ENCODE peak calls at places on chromosomes 4 and X, in nine cellular contexts. One of them, this sample, is unnamed.

GRCh38 chr4:75542824-75543223 is 13.0 kb upstream of the ODAPH start:
- DNase-seq in bronchial epithelial cell: peak
- DNase-seq in A549: no peak
- DNase-seq in pancreas: no peak
- DNase-seq in WERI-Rb-1: no peak
- DNase-seq in fibroblast of the aortic adventitia: peak
- DNase-seq in body of pancreas: no peak
- DNase-seq in endodermal cell: no peak
- DNase-seq in PC-3: peak
- DNase-seq in this sample: no peak

GRCh38 chr4:134691915-134692314 is 490.3 kb upstream of the PABPC4L start:
- DNase-seq in PC-3: peak
- DNase-seq in WERI-Rb-1: no peak
- DNase-seq in bronchial epithelial cell: no peak
- DNase-seq in A549: no peak
- DNase-seq in body of pancreas: no peak
- DNase-seq in endodermal cell: no peak
- DNase-seq in pancreas: no peak
- DNase-seq in fibroblast of the aortic adventitia: no peak
- DNase-seq in this sample: no peak

GRCh38 chr4:183602444-183603102 is 56.4 kb downstream of the RWDD4 start:
- DNase-seq in A549: no peak
- DNase-seq in WERI-Rb-1: no peak
- DNase-seq in bronchial epithelial cell: peak
- DNase-seq in fibroblast of the aortic adventitia: peak
- DNase-seq in PC-3: no peak
- DNase-seq in pancreas: no peak
- DNase-seq in endodermal cell: peak
- DNase-seq in body of pancreas: no peak
- DNase-seq in this sample: no peak

GRCh38 chr4:101921370-101921769 is 130.8 kb downstream of the BANK1 start:
- DNase-seq in PC-3: no peak
- DNase-seq in fibroblast of the aortic adventitia: no peak
- DNase-seq in bronchial epithelial cell: no peak
- DNase-seq in endodermal cell: no peak
- DNase-seq in pancreas: no peak
- DNase-seq in WERI-Rb-1: no peak
- DNase-seq in body of pancreas: no peak
- DNase-seq in A549: no peak
- DNase-seq in this sample: no peak

GRCh38 chr4:39044947-39045734 is 12.9 kb upstream of the TMEM156 start:
- DNase-seq in endodermal cell: peak
- DNase-seq in fibroblast of the aortic adventitia: peak
- DNase-seq in A549: no peak
- DNase-seq in bronchial epithelial cell: no peak
- DNase-seq in body of pancreas: peak
- DNase-seq in WERI-Rb-1: peak
- DNase-seq in PC-3: no peak
- DNase-seq in pancreas: peak
- DNase-seq in this sample: no peak

GRCh38 chr4:2083116-2083825 is 24.1 kb downstream of the NAT8L start:
- DNase-seq in PC-3: no peak
- DNase-seq in A549: no peak
- DNase-seq in endodermal cell: peak
- DNase-seq in body of pancreas: no peak
- DNase-seq in fibroblast of the aortic adventitia: no peak
- DNase-seq in bronchial epithelial cell: no peak
- DNase-seq in pancreas: peak
- DNase-seq in WERI-Rb-1: peak
- DNase-seq in this sample: no peak

GRCh38 chr4:176949022-176949421 is 156.3 kb upstream of the VEGFC start:
- DNase-seq in PC-3: no peak
- DNase-seq in WERI-Rb-1: no peak
- DNase-seq in A549: no peak
- DNase-seq in fibroblast of the aortic adventitia: peak
- DNase-seq in endodermal cell: no peak
- DNase-seq in body of pancreas: peak
- DNase-seq in pancreas: no peak
- DNase-seq in bronchial epithelial cell: no peak
- DNase-seq in this sample: no peak

GRCh38 chrX:146906166-146906565 is 91.6 kb upstream of the CXorf51A start:
- DNase-seq in PC-3: no peak
- DNase-seq in endodermal cell: no peak
- DNase-seq in pancreas: no peak
- DNase-seq in bronchial epithelial cell: no peak
- DNase-seq in fibroblast of the aortic adventitia: no peak
- DNase-seq in A549: no peak
- DNase-seq in body of pancreas: no peak
- DNase-seq in WERI-Rb-1: no peak
- DNase-seq in this sample: no peak

GRCh38 chrX:23504895-23505294 is 162.4 kb upstream of the PRDX4 start:
- DNase-seq in PC-3: no peak
- DNase-seq in WERI-Rb-1: no peak
- DNase-seq in bronchial epithelial cell: no peak
- DNase-seq in endodermal cell: no peak
- DNase-seq in pancreas: no peak
- DNase-seq in A549: no peak
- DNase-seq in body of pancreas: no peak
- DNase-seq in fibroblast of the aortic adventitia: no peak
- DNase-seq in this sample: no peak

GRCh38 chrX:2635366-2635765 is 55.7 kb upstream of the CD99 start:
- DNase-seq in body of pancreas: no peak
- DNase-seq in PC-3: no peak
- DNase-seq in pancreas: no peak
- DNase-seq in WERI-Rb-1: no peak
- DNase-seq in A549: no peak
- DNase-seq in bronchial epithelial cell: no peak
- DNase-seq in fibroblast of the aortic adventitia: peak
- DNase-seq in endodermal cell: no peak
- DNase-seq in this sample: no peak

GRCh38 chrX:18146954-18147353 is 73.7 kb downstream of the BEND2 start:
- DNase-seq in pancreas: no peak
- DNase-seq in A549: no peak
- DNase-seq in body of pancreas: no peak
- DNase-seq in WERI-Rb-1: no peak
- DNase-seq in fibroblast of the aortic adventitia: peak
- DNase-seq in endodermal cell: peak
- DNase-seq in PC-3: peak
- DNase-seq in bronchial epithelial cell: peak
- DNase-seq in this sample: peak

GRCh38 chrX:22395372-22395771 is 122.7 kb downstream of the CBLL2 start:
- DNase-seq in endodermal cell: no peak
- DNase-seq in pancreas: no peak
- DNase-seq in bronchial epithelial cell: peak
- DNase-seq in PC-3: peak
- DNase-seq in fibroblast of the aortic adventitia: no peak
- DNase-seq in A549: no peak
- DNase-seq in body of pancreas: no peak
- DNase-seq in WERI-Rb-1: no peak
- DNase-seq in this sample: no peak

GRCh38 chrX:18377802-18378201 is 23.3 kb upstream of the SCML2 start:
- DNase-seq in A549: no peak
- DNase-seq in bronchial epithelial cell: peak
- DNase-seq in PC-3: peak
- DNase-seq in body of pancreas: peak
- DNase-seq in endodermal cell: peak
- DNase-seq in WERI-Rb-1: peak
- DNase-seq in pancreas: no peak
- DNase-seq in fibroblast of the aortic adventitia: peak
- DNase-seq in this sample: peak

GRCh38 chr4:47482326-47482725 is 2.7 kb upstream of the ATP10D start:
- DNase-seq in endodermal cell: no peak
- DNase-seq in WERI-Rb-1: no peak
- DNase-seq in bronchial epithelial cell: peak
- DNase-seq in fibroblast of the aortic adventitia: peak
- DNase-seq in pancreas: no peak
- DNase-seq in body of pancreas: no peak
- DNase-seq in A549: no peak
- DNase-seq in PC-3: peak
- DNase-seq in this sample: no peak

GRCh38 chr4:153750197-153750817 is 9.5 kb downstream of the RNF175 start:
- DNase-seq in WERI-Rb-1: peak
- DNase-seq in bronchial epithelial cell: peak
- DNase-seq in A549: peak
- DNase-seq in endodermal cell: peak
- DNase-seq in fibroblast of the aortic adventitia: peak
- DNase-seq in body of pancreas: peak
- DNase-seq in pancreas: peak
- DNase-seq in PC-3: peak
- DNase-seq in this sample: peak

GRCh38 chrX:69424161-69424560 is 80.0 kb upstream of the NALF2 start:
- DNase-seq in endodermal cell: peak
- DNase-seq in pancreas: no peak
- DNase-seq in body of pancreas: no peak
- DNase-seq in A549: no peak
- DNase-seq in fibroblast of the aortic adventitia: peak
- DNase-seq in PC-3: peak
- DNase-seq in bronchial epithelial cell: peak
- DNase-seq in WERI-Rb-1: peak
- DNase-seq in this sample: no peak

GRCh38 chr4:23305026-23305425 is 584.8 kb downstream of the PPARGC1A start:
- DNase-seq in PC-3: peak
- DNase-seq in pancreas: no peak
- DNase-seq in A549: no peak
- DNase-seq in body of pancreas: no peak
- DNase-seq in endodermal cell: no peak
- DNase-seq in WERI-Rb-1: no peak
- DNase-seq in bronchial epithelial cell: peak
- DNase-seq in fibroblast of the aortic adventitia: no peak
- DNase-seq in this sample: no peak

GRCh38 chr4:153432971-153433752 is 33.0 kb upstream of the TMEM131L start:
- DNase-seq in body of pancreas: peak
- DNase-seq in PC-3: peak
- DNase-seq in endodermal cell: peak
- DNase-seq in bronchial epithelial cell: peak
- DNase-seq in A549: peak
- DNase-seq in WERI-Rb-1: peak
- DNase-seq in fibroblast of the aortic adventitia: peak
- DNase-seq in pancreas: peak
- DNase-seq in this sample: peak

GRCh38 chr4:46249106-46249505 is 125.3 kb upstream of the GABRG1 start:
- DNase-seq in PC-3: no peak
- DNase-seq in endodermal cell: no peak
- DNase-seq in pancreas: no peak
- DNase-seq in bronchial epithelial cell: no peak
- DNase-seq in fibroblast of the aortic adventitia: no peak
- DNase-seq in body of pancreas: no peak
- DNase-seq in WERI-Rb-1: no peak
- DNase-seq in A549: no peak
- DNase-seq in this sample: no peak
- H3K4me3 ChIP-seq in PC-3: no peak
- H3K4me3 ChIP-seq in endodermal cell: no peak
- H3K4me3 ChIP-seq in pancreas: no peak
- H3K4me3 ChIP-seq in bronchial epithelial cell: no peak
- H3K4me3 ChIP-seq in fibroblast of the aortic adventitia: no peak
- H3K4me3 ChIP-seq in body of pancreas: no peak
- H3K4me3 ChIP-seq in WERI-Rb-1: no peak
- H3K4me3 ChIP-seq in A549: no peak
- H3K4me3 ChIP-seq in this sample: no peak

DNA sequence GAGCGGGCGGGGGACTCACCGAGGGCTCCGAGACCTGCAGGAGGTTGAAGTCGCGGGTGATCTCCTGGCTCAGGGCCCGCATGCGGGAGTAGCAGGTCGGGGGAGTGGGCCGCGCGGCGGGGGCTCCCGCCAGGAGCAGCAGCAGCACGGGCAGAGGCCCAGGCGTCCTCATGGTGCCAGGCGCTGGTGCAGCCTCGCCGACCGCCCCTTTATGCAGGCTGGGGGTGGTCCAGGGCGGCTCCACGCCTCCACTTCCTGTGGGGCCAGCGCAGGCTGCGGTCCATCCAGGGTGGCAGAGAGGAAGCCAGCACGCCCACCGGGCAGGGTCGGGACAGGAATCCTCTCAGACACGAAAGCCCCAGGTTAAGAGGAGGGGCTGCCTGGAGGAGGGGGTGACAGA is at the start of gene CYTL1:
- DNase-seq in pancreas: no peak
- DNase-seq in fibroblast of the aortic adventitia: no peak
- DNase-seq in body of pancreas: no peak
- DNase-seq in WERI-Rb-1: no peak
- DNase-seq in endodermal cell: peak
- DNase-seq in bronchial epithelial cell: no peak
- DNase-seq in PC-3: no peak
- DNase-seq in A549: no peak
- DNase-seq in this sample: no peak
- H3K4me3 ChIP-seq in pancreas: no peak
- H3K4me3 ChIP-seq in fibroblast of the aortic adventitia: no peak
- H3K4me3 ChIP-seq in body of pancreas: no peak
- H3K4me3 ChIP-seq in WERI-Rb-1: no peak
- H3K4me3 ChIP-seq in endodermal cell: no peak
- H3K4me3 ChIP-seq in bronchial epithelial cell: no peak
- H3K4me3 ChIP-seq in PC-3: no peak
- H3K4me3 ChIP-seq in A549: no peak
- H3K4me3 ChIP-seq in this sample: no peak

GRCh38 chrX:137563681-137564651 is 2.0 kb upstream of the ZIC3 start:
- DNase-seq in pancreas: no peak
- DNase-seq in WERI-Rb-1: no peak
- DNase-seq in A549: no peak
- DNase-seq in fibroblast of the aortic adventitia: no peak
- DNase-seq in body of pancreas: no peak
- DNase-seq in PC-3: no peak
- DNase-seq in endodermal cell: peak
- DNase-seq in bronchial epithelial cell: no peak
- DNase-seq in this sample: peak
- H3K4me3 ChIP-seq in pancreas: no peak
- H3K4me3 ChIP-seq in WERI-Rb-1: no peak
- H3K4me3 ChIP-seq in A549: no peak
- H3K4me3 ChIP-seq in fibroblast of the aortic adventitia: no peak
- H3K4me3 ChIP-seq in body of pancreas: no peak
- H3K4me3 ChIP-seq in PC-3: no peak
- H3K4me3 ChIP-seq in endodermal cell: peak
- H3K4me3 ChIP-seq in bronchial epithelial cell: no peak
- H3K4me3 ChIP-seq in this sample: no peak

DNA sequence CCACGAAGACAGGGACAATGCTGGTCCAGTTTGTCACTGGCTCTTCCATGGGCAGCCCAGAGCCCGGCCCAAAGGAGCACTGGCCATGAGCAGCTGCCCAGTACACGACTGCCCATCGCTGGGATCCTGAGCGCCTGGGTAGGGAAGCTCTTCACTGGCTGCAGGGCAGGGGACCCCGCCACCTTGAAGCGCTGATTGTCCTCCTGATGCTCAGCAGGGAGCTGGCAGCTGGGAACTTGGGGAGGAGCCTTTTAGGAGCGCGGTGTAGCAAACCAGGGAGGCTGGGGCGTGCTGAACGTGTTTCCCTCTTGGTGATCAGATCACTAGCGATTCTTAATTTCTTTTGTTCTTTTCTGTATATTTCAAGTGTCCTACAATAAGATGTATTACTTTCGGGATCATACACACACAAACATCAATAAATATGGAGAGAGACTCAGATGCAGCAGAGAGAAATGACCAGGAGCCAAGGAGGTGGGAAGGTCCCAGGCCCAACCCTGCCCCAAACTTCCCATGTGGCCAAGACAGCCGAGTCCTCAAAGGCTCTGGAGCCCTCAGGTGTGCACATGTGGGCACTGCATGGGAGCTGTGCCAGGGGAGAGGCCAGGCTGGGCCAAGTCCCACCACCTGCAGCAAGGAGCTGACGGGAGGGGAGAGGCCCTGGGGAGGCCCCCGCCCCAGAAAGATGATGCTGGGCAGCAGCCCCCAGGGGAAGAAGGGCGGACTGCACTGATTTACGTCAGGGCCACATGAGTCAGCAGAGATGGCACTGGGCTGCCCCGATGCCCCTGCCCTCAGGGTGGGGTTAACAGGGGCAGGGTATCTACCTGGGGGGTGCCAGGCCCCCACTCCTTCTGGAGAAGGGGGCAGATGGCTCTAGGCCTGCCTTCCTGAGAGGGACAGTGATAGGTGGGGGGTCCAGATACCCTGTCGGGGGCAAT is 1.6 kb downstream of the L1CAM start:
- DNase-seq in fibroblast of the aortic adventitia: no peak
- DNase-seq in body of pancreas: no peak
- DNase-seq in PC-3: peak
- DNase-seq in pancreas: no peak
- DNase-seq in A549: no peak
- DNase-seq in bronchial epithelial cell: peak
- DNase-seq in WERI-Rb-1: peak
- DNase-seq in endodermal cell: no peak
- DNase-seq in this sample: no peak
- H3K4me3 ChIP-seq in fibroblast of the aortic adventitia: no peak
- H3K4me3 ChIP-seq in body of pancreas: no peak
- H3K4me3 ChIP-seq in PC-3: peak
- H3K4me3 ChIP-seq in pancreas: no peak
- H3K4me3 ChIP-seq in A549: peak
- H3K4me3 ChIP-seq in bronchial epithelial cell: no peak
- H3K4me3 ChIP-seq in WERI-Rb-1: no peak
- H3K4me3 ChIP-seq in endodermal cell: no peak
- H3K4me3 ChIP-seq in this sample: no peak

This sample was measured in Jurkat, Clone E6-1.